ENCODE peak calls at places on chromosomes 12 and 14, in six cellular contexts. T is H1, U is IMR-90, E is neuronal stem cell, K is trophoblast cell, F is H9. S is an unnamed sample.

GRCh38 chr14:31038521-31039166 is 12.5 kb upstream of the STRN3 start:
- DNase-seq in E (no peak), F (no peak), T (no peak), K (no peak), U (no peak), S (no peak)

GRCh38 chr14:64673748-64674147 is 30.5 kb upstream of the PLEKHG3 start:
- DNase-seq in K (no peak), E (no peak), T (no peak), U (no peak), F (no peak), S (no peak)

GRCh38 chr14:99136401-99136800 is 135.6 kb downstream of the BCL11B start:
- DNase-seq in K (no peak), T (no peak), U (no peak), F (peak; percentile 4), E (no peak), S (no peak)

GRCh38 chr14:24187538-24187915 is 1.1 kb downstream of the IPO4 start:
- DNase-seq in E (no peak), U (no peak), F (no peak), T (no peak), K (no peak), S (no peak)

GRCh38 chr12:14948672-14949071 is 10.3 kb upstream of the ERP27 start:
- DNase-seq in E (no peak), F (no peak), U (peak; percentile 89), T (no peak), K (peak; percentile 42), S (peak; percentile 90)

GRCh38 chr12:12229556-12230092 is 37.2 kb downstream of the LRP6 start:
- DNase-seq in E (no peak), T (no peak), K (peak; percentile 76), F (no peak), U (peak; percentile 23), S (no peak)

GRCh38 chr12:46657416-46658411 is 168.1 kb downstream of the SLC38A4 start:
- DNase-seq in E (no peak), K (peak; percentile 50), U (peak; percentile 59), T (no peak), F (no peak), S (peak; percentile 72)

GRCh38 chr12:54164402-54165145 is 24.2 kb downstream of the SMUG1 start:
- DNase-seq in F (peak; percentile 64), U (no peak), K (no peak), E (no peak), T (peak; percentile 61), S (no peak)

GRCh38 chr14:34937442-34937841 is 45.4 kb upstream of the SRP54 start:
- DNase-seq in F (no peak), K (no peak), E (no peak), U (no peak), T (peak; percentile 33), S (no peak)

GRCh38 chr12:3557136-3557697 is 66.2 kb downstream of the PRMT8 start:
- DNase-seq in U (no peak), K (no peak), T (no peak), F (no peak), E (no peak), S (no peak)

GRCh38 chr12:29041621-29042020 is 107.5 kb upstream of the FAR2 start:
- DNase-seq in F (no peak), U (peak; percentile 76), K (no peak), T (no peak), E (no peak), S (peak; percentile 91)

GRCh38 chr12:89970646-89971192 is 262.1 kb upstream of the ATP2B1 start:
- DNase-seq in U (no peak), E (no peak), T (no peak), F (no peak), K (peak; percentile 90), S (no peak)

GRCh38 chr14:20855652-20856291 is 35.4 kb upstream of the RNASE3 start:
- DNase-seq in F (peak; percentile 78), T (peak; percentile 66), U (peak; percentile 59), K (peak; percentile 81), E (peak; percentile 43), S (peak; percentile 63)

GRCh38 chr14:54603362-54603761 is 36.4 kb downstream of the SAMD4A start:
- DNase-seq in E (no peak), T (no peak), U (peak; percentile 82), F (no peak), K (peak; percentile 44), S (peak; percentile 91)

GRCh38 chr12:12701457-12701856 is 5.5 kb upstream of the GPR19 start:
- DNase-seq in K (peak; percentile 51), E (no peak), F (peak; percentile 77), U (no peak), T (no peak), S (no peak)

GRCh38 chr12:65585648-65586420 is 238.4 kb upstream of the HMGA2 start:
- DNase-seq in K (no peak), U (no peak), T (no peak), F (no peak), E (no peak), S (peak; percentile 89)

GRCh38 chr12:58341791-58342190 is 400.4 kb downstream of the ATP23 start:
- DNase-seq in U (peak; percentile 93), F (no peak), T (no peak), K (peak; percentile 85), E (no peak), S (peak; percentile 77)

GRCh38 chr14:68262567-68262966 is 443.0 kb downstream of the RAD51B start:
- DNase-seq in K (no peak), T (no peak), F (no peak), U (no peak), E (no peak), S (no peak)

GRCh38 chr14:68257969-68258368 is 438.4 kb downstream of the RAD51B start:
- DNase-seq in T (no peak), F (no peak), K (no peak), E (no peak), U (no peak), S (no peak)

GRCh38 chr14:68261092-68261842 is 441.7 kb downstream of the RAD51B start:
- DNase-seq in U (no peak), E (peak; percentile 53), F (no peak), K (no peak), T (no peak), S (no peak)

GRCh38 chr14:68263563-68264350 is 444.2 kb downstream of the RAD51B start:
- DNase-seq in E (no peak), F (no peak), K (no peak), U (peak; percentile 53), T (no peak), S (peak; percentile 29)

GRCh38 chr14:68260121-68260520 is 440.5 kb downstream of the RAD51B start:
- DNase-seq in K (no peak), U (no peak), T (no peak), F (no peak), E (no peak), S (no peak)
- H2BK120ac ChIP-seq in K (peak overlapping the region; percentile 81), U (no peak overlapping the region), T (peak overlapping the region; percentile 70), F (peak overlapping the region; percentile 14), E (no peak overlapping the region), S (no peak overlapping the region)

GRCh38 chr12:110224379-110225304 is 56.4 kb upstream of the ATP2A2 start:
- DNase-seq in U (peak; percentile 89), T (no peak), K (peak; percentile 67), E (no peak), F (no peak), S (peak; percentile 82)
- H3K9ac ChIP-seq in U (peak overlapping the region; percentile 33), T (no peak overlapping the region), K (no peak overlapping the region), E (no peak overlapping the region), F (no peak overlapping the region), S (peak overlapping the region; percentile 78)

DNA sequence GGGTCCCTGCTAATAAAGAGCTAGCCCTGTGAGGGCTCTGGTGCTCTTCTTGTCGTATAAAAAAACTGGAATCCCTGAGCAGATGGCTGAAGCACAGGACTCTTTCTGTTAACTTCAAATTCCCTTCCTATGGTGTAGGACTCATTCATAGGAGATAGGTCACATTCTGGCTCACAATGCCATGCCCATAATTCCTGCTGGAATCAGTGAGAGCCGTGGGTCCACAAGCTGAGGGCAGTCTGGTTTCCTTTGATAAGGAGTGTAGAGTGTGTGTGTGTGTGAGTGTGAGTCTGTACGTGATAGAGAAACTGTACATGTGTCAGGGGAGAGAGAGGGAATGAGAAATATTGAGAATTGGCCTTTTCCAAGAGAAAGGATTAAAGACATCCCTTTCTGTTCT is 78.7 kb downstream of the TMX1 start:
- DNase-seq in K (no peak), T (no peak), E (no peak), U (no peak), F (no peak), S (no peak)
- H3K4me1 ChIP-seq in K (peaks cover 2% of the 10 kb centered on the region), T (no peaks in the 10 kb centered on the region), E (peaks cover 10% of the 10 kb centered on the region), U (peaks cover 15% of the 10 kb centered on the region), F (no peaks in the 10 kb centered on the region), S (peaks cover 2% of the 10 kb centered on the region)

GRCh38 chr14:94037954-94038353 is 11.8 kb downstream of the OTUB2 start:
- DNase-seq in F (no peak), U (no peak), E (no peak), K (no peak), T (no peak), S (no peak)

GRCh38 chr14:94038510-94038909 is 12.4 kb downstream of the OTUB2 start:
- DNase-seq in K (no peak), F (no peak), T (no peak), E (no peak), U (no peak), S (no peak)

GRCh38 chr14:94038921-94039629 is 12.9 kb downstream of the OTUB2 start:
- DNase-seq in T (no peak), F (no peak), K (no peak), E (no peak), U (no peak), S (no peak)

GRCh38 chr14:94040247-94040646 is 14.1 kb downstream of the OTUB2 start:
- DNase-seq in T (no peak), K (no peak), U (no peak), F (no peak), E (no peak), S (no peak)

DNA sequence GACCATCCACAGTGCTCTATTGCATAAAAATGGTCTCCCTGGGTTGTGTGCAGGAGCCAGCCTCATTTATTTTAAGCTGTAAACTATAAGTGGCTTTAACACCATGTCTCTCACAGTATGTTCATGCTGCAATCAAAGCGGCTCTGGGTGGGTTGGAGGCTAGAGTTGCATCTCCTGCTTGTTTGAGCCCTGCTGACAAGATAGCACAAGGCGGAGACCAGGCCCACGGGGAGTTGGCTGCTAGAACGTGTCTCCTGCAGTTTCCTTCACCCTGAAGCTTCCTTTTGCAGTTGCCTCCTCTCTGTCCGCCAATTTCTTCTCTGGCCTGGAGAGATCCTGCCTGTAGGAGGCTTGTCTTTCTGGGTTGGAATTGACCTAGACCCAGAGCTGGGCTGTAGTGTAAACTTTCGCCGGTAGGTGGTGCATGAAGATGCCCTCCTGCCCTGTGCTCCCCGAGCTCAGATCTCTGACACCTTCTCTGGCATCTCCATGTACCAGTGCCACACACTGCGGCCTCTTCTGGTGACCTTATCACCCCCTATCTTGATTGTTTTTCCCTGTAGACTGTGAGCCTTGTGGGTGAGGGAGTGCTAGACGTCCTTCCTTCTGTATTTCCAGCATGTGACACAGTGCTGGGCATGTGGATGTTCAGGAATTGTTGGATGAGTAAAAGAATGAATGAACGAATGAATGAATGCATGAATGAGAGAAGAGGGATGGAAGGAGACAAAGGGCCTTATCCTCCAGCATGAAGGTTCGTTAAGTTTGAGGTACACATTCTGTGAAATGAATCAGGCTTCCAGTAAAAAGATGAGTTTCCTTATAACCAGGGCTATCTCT is 10.4 kb downstream of the OTUB2 start:
- DNase-seq in F (peak; percentile 86), E (peak; percentile 44), T (peak; percentile 91), U (peak; percentile 57), K (peak; percentile 89), S (peak; percentile 79)
- H2BK120ac ChIP-seq in F (no peak overlapping the region), E (no peak overlapping the region), T (no peak overlapping the region), U (no peak overlapping the region), K (no peak overlapping the region), S (no peak overlapping the region)